ENCODE peak calls at places on chromosomes 13 and 19, in ten cellular contexts. One of them, this sample, is unnamed.
A peak's percentile ranks its signal among the peaks of the same experiment; 100 is the strongest.

GRCh38 chr13:104382941-104383340 is 1316.7 kb upstream of the SLC10A2 start:
- DNase-seq in mesothelial cell of epicardium: no peak
- DNase-seq in Panc1: no peak
- DNase-seq in tibial nerve: no peak
- DNase-seq in neural crest cell: no peak
- DNase-seq in fibroblast of mammary gland: peak; percentile 46
- DNase-seq in cardiac muscle cell: no peak
- DNase-seq in brain microvascular endothelial cell: no peak
- DNase-seq in MCF 10A: no peak
- DNase-seq in heart left ventricle: no peak
- DNase-seq in this sample: no peak

GRCh38 chr13:106276876-106277275 is 258.6 kb downstream of the EFNB2 start:
- DNase-seq in mesothelial cell of epicardium: no peak
- DNase-seq in MCF 10A: no peak
- DNase-seq in Panc1: no peak
- DNase-seq in neural crest cell: no peak
- DNase-seq in heart left ventricle: no peak
- DNase-seq in tibial nerve: no peak
- DNase-seq in cardiac muscle cell: no peak
- DNase-seq in brain microvascular endothelial cell: no peak
- DNase-seq in fibroblast of mammary gland: peak; percentile 44
- DNase-seq in this sample: no peak

GRCh38 chr13:80341098-80341701 is at the start of gene SPRY2:
- DNase-seq in fibroblast of mammary gland: peak; percentile 96
- DNase-seq in heart left ventricle: peak; percentile 96
- DNase-seq in brain microvascular endothelial cell: peak; percentile 97
- DNase-seq in MCF 10A: peak; percentile 96
- DNase-seq in mesothelial cell of epicardium: peak; percentile 86
- DNase-seq in cardiac muscle cell: peak; percentile 97
- DNase-seq in neural crest cell: peak; percentile 86
- DNase-seq in Panc1: peak; percentile 74
- DNase-seq in tibial nerve: peak; percentile 93
- DNase-seq in this sample: peak; percentile 96

GRCh38 chr13:101025925-101026324 is 351.3 kb upstream of the TMTC4 start:
- DNase-seq in brain microvascular endothelial cell: no peak
- DNase-seq in tibial nerve: no peak
- DNase-seq in cardiac muscle cell: no peak
- DNase-seq in fibroblast of mammary gland: no peak
- DNase-seq in mesothelial cell of epicardium: no peak
- DNase-seq in neural crest cell: no peak
- DNase-seq in Panc1: no peak
- DNase-seq in heart left ventricle: no peak
- DNase-seq in MCF 10A: no peak
- DNase-seq in this sample: no peak

GRCh38 chr13:48585456-48585840 is 52.6 kb upstream of the RCBTB2 start:
- DNase-seq in brain microvascular endothelial cell: peak; percentile 9
- DNase-seq in heart left ventricle: no peak
- DNase-seq in MCF 10A: peak; percentile 64
- DNase-seq in Panc1: no peak
- DNase-seq in tibial nerve: no peak
- DNase-seq in neural crest cell: peak; percentile 23
- DNase-seq in cardiac muscle cell: no peak
- DNase-seq in mesothelial cell of epicardium: no peak
- DNase-seq in fibroblast of mammary gland: peak; percentile 39
- DNase-seq in this sample: no peak

GRCh38 chr13:32901994-32902780 is 114.0 kb upstream of the KL start:
- DNase-seq in neural crest cell: no peak
- DNase-seq in brain microvascular endothelial cell: no peak
- DNase-seq in MCF 10A: peak; percentile 82
- DNase-seq in heart left ventricle: peak; percentile 50
- DNase-seq in fibroblast of mammary gland: peak; percentile 71
- DNase-seq in tibial nerve: no peak
- DNase-seq in cardiac muscle cell: no peak
- DNase-seq in Panc1: no peak
- DNase-seq in mesothelial cell of epicardium: no peak
- DNase-seq in this sample: no peak

GRCh38 chr19:6739884-6740588 is 556 bp downstream of the TRIP10 start:
- DNase-seq in Panc1: no peak
- DNase-seq in brain microvascular endothelial cell: no peak
- DNase-seq in cardiac muscle cell: peak; percentile 75
- DNase-seq in heart left ventricle: peak; percentile 63
- DNase-seq in neural crest cell: peak; percentile 27
- DNase-seq in fibroblast of mammary gland: no peak
- DNase-seq in MCF 10A: peak; percentile 35
- DNase-seq in mesothelial cell of epicardium: no peak
- DNase-seq in tibial nerve: no peak
- DNase-seq in this sample: no peak

GRCh38 chr19:47428177-47428894 is 9.0 kb upstream of the MEIS3 start:
- DNase-seq in neural crest cell: peak; percentile 94
- DNase-seq in heart left ventricle: peak; percentile 90
- DNase-seq in brain microvascular endothelial cell: peak; percentile 96
- DNase-seq in tibial nerve: peak; percentile 52
- DNase-seq in MCF 10A: peak; percentile 98
- DNase-seq in Panc1: peak; percentile 48
- DNase-seq in fibroblast of mammary gland: peak; percentile 96
- DNase-seq in mesothelial cell of epicardium: peak; percentile 95
- DNase-seq in cardiac muscle cell: peak; percentile 100
- DNase-seq in this sample: peak; percentile 97

GRCh38 chr19:47255947-47256687 is at the start of gene CCDC9:
- DNase-seq in mesothelial cell of epicardium: peak; percentile 94
- DNase-seq in tibial nerve: peak; percentile 94
- DNase-seq in neural crest cell: peak; percentile 90
- DNase-seq in brain microvascular endothelial cell: peak; percentile 88
- DNase-seq in heart left ventricle: peak; percentile 98
- DNase-seq in fibroblast of mammary gland: peak; percentile 94
- DNase-seq in cardiac muscle cell: peak; percentile 97
- DNase-seq in MCF 10A: peak; percentile 95
- DNase-seq in Panc1: no peak
- DNase-seq in this sample: peak; percentile 99

GRCh38 chr13:46656786-46657185 is 103.8 kb downstream of the LRCH1 start:
- DNase-seq in MCF 10A: no peak
- DNase-seq in neural crest cell: no peak
- DNase-seq in fibroblast of mammary gland: no peak
- DNase-seq in cardiac muscle cell: no peak
- DNase-seq in brain microvascular endothelial cell: no peak
- DNase-seq in heart left ventricle: no peak
- DNase-seq in Panc1: no peak
- DNase-seq in mesothelial cell of epicardium: no peak
- DNase-seq in tibial nerve: no peak
- DNase-seq in this sample: no peak

GRCh38 chr19:48372904-48373303 is 8.7 kb downstream of the SYNGR4 start:
- DNase-seq in fibroblast of mammary gland: no peak
- DNase-seq in mesothelial cell of epicardium: no peak
- DNase-seq in Panc1: no peak
- DNase-seq in heart left ventricle: no peak
- DNase-seq in MCF 10A: peak; percentile 69
- DNase-seq in tibial nerve: no peak
- DNase-seq in cardiac muscle cell: no peak
- DNase-seq in neural crest cell: no peak
- DNase-seq in brain microvascular endothelial cell: no peak
- DNase-seq in this sample: no peak

GRCh38 chr13:112248909-112249592 is 127.1 kb upstream of the SPACA7 start:
- DNase-seq in cardiac muscle cell: no peak
- DNase-seq in brain microvascular endothelial cell: no peak
- DNase-seq in neural crest cell: no peak
- DNase-seq in Panc1: no peak
- DNase-seq in fibroblast of mammary gland: no peak
- DNase-seq in MCF 10A: no peak
- DNase-seq in heart left ventricle: no peak
- DNase-seq in tibial nerve: no peak
- DNase-seq in mesothelial cell of epicardium: no peak
- DNase-seq in this sample: peak; percentile 60

GRCh38 chr19:33219261-33219812 is 6.3 kb downstream of the SLC7A10 start:
- DNase-seq in mesothelial cell of epicardium: no peak
- DNase-seq in neural crest cell: peak; percentile 52
- DNase-seq in heart left ventricle: no peak
- DNase-seq in cardiac muscle cell: no peak
- DNase-seq in tibial nerve: no peak
- DNase-seq in MCF 10A: no peak
- DNase-seq in Panc1: no peak
- DNase-seq in brain microvascular endothelial cell: peak; percentile 26
- DNase-seq in fibroblast of mammary gland: no peak
- DNase-seq in this sample: no peak

GRCh38 chr13:26784704-26785639 is 24.4 kb upstream of the GPR12 start:
- DNase-seq in tibial nerve: no peak
- DNase-seq in cardiac muscle cell: no peak
- DNase-seq in MCF 10A: no peak
- DNase-seq in neural crest cell: no peak
- DNase-seq in Panc1: no peak
- DNase-seq in brain microvascular endothelial cell: no peak
- DNase-seq in mesothelial cell of epicardium: no peak
- DNase-seq in heart left ventricle: peak; percentile 45
- DNase-seq in fibroblast of mammary gland: no peak
- DNase-seq in this sample: no peak

GRCh38 chr19:7679017-7679720 is 1.5 kb upstream of the TRAPPC5 start:
- DNase-seq in brain microvascular endothelial cell: no peak
- DNase-seq in fibroblast of mammary gland: no peak
- DNase-seq in MCF 10A: no peak
- DNase-seq in neural crest cell: no peak
- DNase-seq in heart left ventricle: no peak
- DNase-seq in Panc1: no peak
- DNase-seq in tibial nerve: no peak
- DNase-seq in mesothelial cell of epicardium: no peak
- DNase-seq in cardiac muscle cell: no peak
- DNase-seq in this sample: no peak

GRCh38 chr13:111296417-111296816 is 24.0 kb upstream of the TEX29 start:
- DNase-seq in Panc1: no peak
- DNase-seq in MCF 10A: no peak
- DNase-seq in cardiac muscle cell: no peak
- DNase-seq in brain microvascular endothelial cell: no peak
- DNase-seq in tibial nerve: no peak
- DNase-seq in fibroblast of mammary gland: no peak
- DNase-seq in heart left ventricle: no peak
- DNase-seq in neural crest cell: no peak
- DNase-seq in mesothelial cell of epicardium: no peak
- DNase-seq in this sample: no peak

GRCh38 chr19:16293133-16294085 is 31.2 kb upstream of the KLF2 start:
- DNase-seq in brain microvascular endothelial cell: peak; percentile 96
- DNase-seq in tibial nerve: peak; percentile 70
- DNase-seq in neural crest cell: no peak
- DNase-seq in heart left ventricle: peak; percentile 84
- DNase-seq in MCF 10A: peak; percentile 89
- DNase-seq in fibroblast of mammary gland: peak; percentile 96
- DNase-seq in mesothelial cell of epicardium: peak; percentile 66
- DNase-seq in Panc1: no peak
- DNase-seq in cardiac muscle cell: no peak
- DNase-seq in this sample: no peak

GRCh38 chr19:13833330-13834265 is 38.4 kb downstream of the ZSWIM4 start:
- DNase-seq in Panc1: no peak
- DNase-seq in mesothelial cell of epicardium: peak; percentile 97
- DNase-seq in heart left ventricle: peak; percentile 97
- DNase-seq in cardiac muscle cell: peak; percentile 96
- DNase-seq in fibroblast of mammary gland: peak; percentile 85
- DNase-seq in neural crest cell: peak; percentile 94
- DNase-seq in brain microvascular endothelial cell: peak; percentile 81
- DNase-seq in MCF 10A: peak; percentile 94
- DNase-seq in tibial nerve: peak; percentile 93
- DNase-seq in this sample: peak; percentile 97
- TF ChIP-seq CTCF in Panc1: peak; percentile 78
- TF ChIP-seq CTCF in mesothelial cell of epicardium: peak; percentile 33
- TF ChIP-seq CTCF in heart left ventricle: peak; percentile 50
- TF ChIP-seq CTCF in cardiac muscle cell: peak; percentile 38
- TF ChIP-seq CTCF in fibroblast of mammary gland: peak; percentile 11
- TF ChIP-seq CTCF in neural crest cell: peak; percentile 61
- TF ChIP-seq CTCF in brain microvascular endothelial cell: peak; percentile 59
- TF ChIP-seq CTCF in MCF 10A: peak; percentile 29
- TF ChIP-seq CTCF in tibial nerve: peak; percentile 29
- TF ChIP-seq CTCF in this sample: peak; percentile 47

GRCh38 chr19:44893704-44894103 is 2.6 kb downstream of the TOMM40 start:
- DNase-seq in MCF 10A: no peak
- DNase-seq in heart left ventricle: no peak
- DNase-seq in fibroblast of mammary gland: no peak
- DNase-seq in tibial nerve: no peak
- DNase-seq in neural crest cell: no peak
- DNase-seq in Panc1: no peak
- DNase-seq in mesothelial cell of epicardium: no peak
- DNase-seq in cardiac muscle cell: no peak
- DNase-seq in brain microvascular endothelial cell: no peak
- DNase-seq in this sample: no peak

GRCh38 chr19:44892932-44893331 is 1.9 kb downstream of the TOMM40 start:
- DNase-seq in neural crest cell: no peak
- DNase-seq in mesothelial cell of epicardium: no peak
- DNase-seq in heart left ventricle: no peak
- DNase-seq in Panc1: no peak
- DNase-seq in brain microvascular endothelial cell: no peak
- DNase-seq in cardiac muscle cell: no peak
- DNase-seq in tibial nerve: no peak
- DNase-seq in MCF 10A: no peak
- DNase-seq in fibroblast of mammary gland: no peak
- DNase-seq in this sample: no peak

GRCh38 chr19:44890366-44891015 is 563 bp upstream of the TOMM40 start:
- DNase-seq in brain microvascular endothelial cell: peak; percentile 99
- DNase-seq in fibroblast of mammary gland: peak; percentile 100
- DNase-seq in neural crest cell: peak; percentile 100
- DNase-seq in MCF 10A: peak; percentile 100
- DNase-seq in mesothelial cell of epicardium: peak; percentile 99
- DNase-seq in Panc1: peak; percentile 97
- DNase-seq in cardiac muscle cell: no peak
- DNase-seq in heart left ventricle: peak; percentile 100
- DNase-seq in tibial nerve: no peak
- DNase-seq in this sample: peak; percentile 100

GRCh38 chr19:44889830-44890365 is 1.2 kb upstream of the TOMM40 start:
- DNase-seq in cardiac muscle cell: no peak
- DNase-seq in mesothelial cell of epicardium: no peak
- DNase-seq in MCF 10A: no peak
- DNase-seq in neural crest cell: no peak
- DNase-seq in tibial nerve: no peak
- DNase-seq in Panc1: no peak
- DNase-seq in heart left ventricle: no peak
- DNase-seq in fibroblast of mammary gland: no peak
- DNase-seq in brain microvascular endothelial cell: no peak
- DNase-seq in this sample: no peak

GRCh38 chr19:44891016-44891882 is at the start of gene TOMM40:
- DNase-seq in heart left ventricle: no peak
- DNase-seq in mesothelial cell of epicardium: peak; percentile 98
- DNase-seq in neural crest cell: peak; percentile 98
- DNase-seq in fibroblast of mammary gland: no peak
- DNase-seq in tibial nerve: peak; percentile 100
- DNase-seq in MCF 10A: peak; percentile 100
- DNase-seq in brain microvascular endothelial cell: peak; percentile 100
- DNase-seq in cardiac muscle cell: peak; percentile 100
- DNase-seq in Panc1: no peak
- DNase-seq in this sample: no peak
- TF ChIP-seq CTCF in heart left ventricle: no peak
- TF ChIP-seq CTCF in mesothelial cell of epicardium: no peak
- TF ChIP-seq CTCF in neural crest cell: no peak
- TF ChIP-seq CTCF in fibroblast of mammary gland: no peak
- TF ChIP-seq CTCF in tibial nerve: no peak
- TF ChIP-seq CTCF in MCF 10A: no peak
- TF ChIP-seq CTCF in brain microvascular endothelial cell: no peak
- TF ChIP-seq CTCF in cardiac muscle cell: no peak
- TF ChIP-seq CTCF in Panc1: no peak
- TF ChIP-seq CTCF in this sample: peak; percentile 27

GRCh38 chr19:680287-681028 is 4.3 kb downstream of the FSTL3 start:
- DNase-seq in neural crest cell: peak; percentile 97
- DNase-seq in brain microvascular endothelial cell: peak; percentile 99
- DNase-seq in mesothelial cell of epicardium: peak; percentile 99
- DNase-seq in Panc1: peak; percentile 76
- DNase-seq in cardiac muscle cell: peak; percentile 98
- DNase-seq in tibial nerve: peak; percentile 100
- DNase-seq in MCF 10A: peak; percentile 97
- DNase-seq in fibroblast of mammary gland: peak; percentile 96
- DNase-seq in heart left ventricle: peak; percentile 99
- DNase-seq in this sample: peak; percentile 100
- TF ChIP-seq CTCF in neural crest cell: peak; percentile 57
- TF ChIP-seq CTCF in brain microvascular endothelial cell: peak; percentile 17
- TF ChIP-seq CTCF in mesothelial cell of epicardium: no peak
- TF ChIP-seq CTCF in Panc1: no peak
- TF ChIP-seq CTCF in cardiac muscle cell: peak; percentile 28
- TF ChIP-seq CTCF in tibial nerve: peak; percentile 56
- TF ChIP-seq CTCF in MCF 10A: peak; percentile 45
- TF ChIP-seq CTCF in fibroblast of mammary gland: no peak
- TF ChIP-seq CTCF in heart left ventricle: peak; percentile 48
- TF ChIP-seq CTCF in this sample: peak; percentile 59

GRCh38 chr19:42113641-42114348 is 18.5 kb downstream of the POU2F2 start:
- DNase-seq in mesothelial cell of epicardium: no peak
- DNase-seq in MCF 10A: peak; percentile 97
- DNase-seq in neural crest cell: no peak
- DNase-seq in cardiac muscle cell: no peak
- DNase-seq in Panc1: peak; percentile 43
- DNase-seq in fibroblast of mammary gland: peak; percentile 98
- DNase-seq in brain microvascular endothelial cell: peak; percentile 96
- DNase-seq in tibial nerve: no peak
- DNase-seq in heart left ventricle: peak; percentile 56
- DNase-seq in this sample: no peak
- TF ChIP-seq CTCF in mesothelial cell of epicardium: no peak
- TF ChIP-seq CTCF in MCF 10A: peak; percentile 6
- TF ChIP-seq CTCF in neural crest cell: no peak
- TF ChIP-seq CTCF in cardiac muscle cell: peak; percentile 39
- TF ChIP-seq CTCF in Panc1: no peak
- TF ChIP-seq CTCF in fibroblast of mammary gland: peak; percentile 36
- TF ChIP-seq CTCF in brain microvascular endothelial cell: peak; percentile 56
- TF ChIP-seq CTCF in tibial nerve: no peak
- TF ChIP-seq CTCF in heart left ventricle: no peak
- TF ChIP-seq CTCF in this sample: peak; percentile 52

This sample was measured in osteocyte.